ENCODE peak calls at places on chromosome 2, in six cellular contexts. P is H1, D is HepG2, K is K562, A is SK-N-SH, F is GM12878. I is an unnamed sample.

GRCh38 chr2:120681696-120682288 is 53.9 kb upstream of the GLI2 start:
- DNase-seq in F (no peak), P (no peak), A (no peak), K (no peak), D (no peak), I (no peak)

GRCh38 chr2:19098467-19099160 is 259.8 kb downstream of the OSR1 start:
- DNase-seq in P (no peak), F (no peak), K (no peak), D (no peak), A (no peak), I (no peak)

GRCh38 chr2:1730047-1730937 is 14.0 kb downstream of the PXDN start:
- DNase-seq in A (peak; percentile 64), D (no peak), F (no peak), K (no peak), P (no peak), I (no peak)

GRCh38 chr2:233129351-233129978 is 69.3 kb downstream of the INPP5D start:
- DNase-seq in K (peak; percentile 19), D (no peak), P (peak; percentile 86), A (peak; percentile 58), F (no peak), I (no peak)

GRCh38 chr2:64819371-64819770 is 165.7 kb upstream of the SERTAD2 start:
- DNase-seq in F (no peak), P (no peak), D (no peak), A (no peak), K (no peak), I (no peak)

GRCh38 chr2:84388133-84388532 is 70.9 kb downstream of the SUCLG1 start:
- DNase-seq in D (no peak), K (no peak), F (no peak), A (no peak), P (no peak), I (no peak)

GRCh38 chr2:26840937-26841610 is 6.9 kb upstream of the DPYSL5 start:
- DNase-seq in A (peak; percentile 54), D (peak; percentile 15), K (peak; percentile 35), F (no peak), P (no peak), I (peak; percentile 62)

GRCh38 chr2:238523158-238524110 is 96.7 kb downstream of the ASB1 start:
- DNase-seq in D (peak; percentile 93), A (peak; percentile 87), P (peak; percentile 64), K (no peak), F (no peak), I (peak; percentile 52)

GRCh38 chr2:188142636-188143035 is 149.0 kb upstream of the GULP1 start:
- DNase-seq in K (no peak), A (no peak), P (no peak), D (no peak), F (no peak), I (no peak)

GRCh38 chr2:197158138-197158537 is 152.4 kb downstream of the ANKRD44 start:
- DNase-seq in A (no peak), F (no peak), K (no peak), D (no peak), P (no peak), I (no peak)

GRCh38 chr2:59826177-59826576 is 727.3 kb downstream of the BCL11A start:
- DNase-seq in P (no peak), F (no peak), A (no peak), D (no peak), K (no peak), I (no peak)

GRCh38 chr2:240480834-240481623 is 45.6 kb downstream of the GPC1 start:
- DNase-seq in F (no peak), A (peak; percentile 4), K (no peak), D (no peak), P (no peak), I (no peak)

GRCh38 chr2:3449106-3449505 is 69.6 kb downstream of the TRAPPC12 start:
- DNase-seq in A (peak; percentile 79), F (no peak), P (peak; percentile 20), K (no peak), D (no peak), I (no peak)
- TF ChIP-seq GABPA in A (no peak), F (no peak), P (no peak), K (no peak), D (no peak), I (no peak)

DNA sequence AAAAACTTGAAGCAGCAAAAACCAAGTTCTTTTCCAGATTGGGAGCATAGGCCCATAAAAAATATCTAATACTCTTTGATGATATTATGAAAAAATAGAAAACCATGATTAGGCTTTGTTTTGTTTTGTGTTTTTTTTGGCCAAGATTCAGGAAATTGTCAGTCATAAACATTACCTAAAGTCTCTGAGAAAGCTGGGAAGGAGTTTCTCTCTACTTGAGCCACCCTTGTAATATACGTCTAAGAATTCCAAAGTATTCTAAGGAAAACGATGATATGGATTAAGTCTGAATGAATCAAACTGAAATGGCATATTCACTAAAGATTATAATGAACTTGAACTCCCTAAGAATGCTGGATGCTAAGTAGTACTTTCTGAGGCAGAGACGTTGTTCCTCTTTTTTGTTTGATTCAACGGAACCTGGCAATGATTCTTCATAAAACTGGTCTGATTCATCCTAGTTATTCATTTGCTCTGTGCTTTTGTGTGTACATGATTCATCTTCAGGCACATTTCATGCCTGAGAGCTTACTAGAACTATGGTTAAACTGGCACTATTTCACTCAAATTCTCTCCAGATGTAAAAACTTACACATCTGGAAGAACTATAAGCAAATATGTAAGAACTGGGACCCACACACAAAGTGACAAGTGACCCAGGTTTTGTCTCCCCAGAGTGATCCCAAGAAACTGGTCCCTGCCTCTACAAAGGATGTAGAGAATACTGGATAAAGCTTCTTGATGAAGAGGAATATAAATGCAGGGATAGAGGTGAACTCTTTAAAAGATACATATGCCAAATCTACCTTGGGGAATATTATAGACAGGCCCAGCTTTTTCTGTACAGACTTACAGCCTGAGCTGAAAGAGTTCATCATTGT is 159.7 kb downstream of the DOCK10 start:
- DNase-seq in K (no peak), D (no peak), P (no peak), F (no peak), A (no peak), I (no peak)
- TF ChIP-seq GABPA in K (no peak), D (no peak), P (no peak), F (no peak), A (no peak), I (no peak)

GRCh38 chr2:221567809-221568208 is 4.3 kb downstream of the EPHA4 start:
- DNase-seq in D (no peak), A (no peak), P (no peak), K (no peak), F (no peak), I (no peak)
- TF ChIP-seq GABPA in D (no peak), A (no peak), P (no peak), K (no peak), F (no peak), I (no peak)

GRCh38 chr2:23692901-23693605 is 233.9 kb downstream of the ATAD2B start:
- DNase-seq in K (no peak), F (no peak), D (no peak), P (no peak), A (peak; percentile 21), I (no peak)
- TF ChIP-seq GABPA in K (no peak), F (no peak), D (no peak), P (no peak), A (no peak), I (no peak)

I was measured in HL-60.